ENCODE peak calls at places on chromosomes 4 and X, in six cellular contexts. Q is A549, E is HepG2, U is K562, T is endothelial cell of umbilical vein, M is GM12878. I is an unnamed sample.

GRCh38 chrX:109472939-109473713 is 8.8 kb downstream of the GUCY2F start:
- DNase-seq in Q (peak), E (peak), U (no peak), T (peak), M (no peak), I (peak)

GRCh38 chr4:67051000-67051789 is 494.1 kb downstream of the CENPC start:
- DNase-seq in Q (no peak), E (no peak), U (no peak), T (no peak), M (no peak), I (no peak)

GRCh38 chr4:52925531-52925968 is 63.4 kb downstream of the RASL11B start:
- DNase-seq in Q (no peak), E (no peak), U (no peak), T (no peak), M (no peak), I (peak)

GRCh38 chrX:44980403-44980802 is 107.4 kb downstream of the KDM6A start:
- DNase-seq in Q (no peak), E (no peak), U (no peak), T (no peak), M (no peak), I (no peak)

GRCh38 chrX:133745361-133745760 is 240.0 kb downstream of the GPC3 start:
- DNase-seq in Q (no peak), E (no peak), U (no peak), T (no peak), M (no peak), I (no peak)

GRCh38 chrX:110669572-110669971 is 126.0 kb downstream of the CHRDL1 start:
- DNase-seq in Q (no peak), E (no peak), U (no peak), T (no peak), M (no peak), I (no peak)

GRCh38 chr4:13432453-13432852 is 51.7 kb downstream of the RAB28 start:
- DNase-seq in Q (no peak), E (no peak), U (no peak), T (no peak), M (no peak), I (no peak)

GRCh38 chr4:153089781-153090180 is 114.5 kb upstream of the TRIM2 start:
- DNase-seq in Q (no peak), E (no peak), U (no peak), T (no peak), M (no peak), I (no peak)

GRCh38 chr4:42281324-42282020 is 115.8 kb upstream of the SHISA3 start:
- DNase-seq in Q (no peak), E (no peak), U (no peak), T (no peak), M (peak), I (no peak)

GRCh38 chr4:185914583-185915199 is 102.7 kb upstream of the SORBS2 start:
- DNase-seq in Q (no peak), E (peak), U (no peak), T (peak), M (no peak), I (no peak)

GRCh38 chr4:145178740-145179139 is 1.6 kb downstream of the OTUD4 start:
- DNase-seq in Q (no peak), E (no peak), U (no peak), T (no peak), M (no peak), I (peak)

GRCh38 chr4:7324651-7325121 is 110.0 kb downstream of the PSAPL1 start:
- DNase-seq in Q (no peak), E (no peak), U (no peak), T (no peak), M (no peak), I (peak)

GRCh38 chrX:115525486-115525885 is 35.5 kb upstream of the PLS3 start:
- DNase-seq in Q (no peak), E (no peak), U (no peak), T (no peak), M (no peak), I (no peak)

GRCh38 chr4:2246384-2247127 is 4.6 kb upstream of the HAUS3 start:
- DNase-seq in Q (no peak), E (no peak), U (no peak), T (no peak), M (no peak), I (no peak)

GRCh38 chr4:113300384-113301011 is 251.0 kb downstream of the ANK2 start:
- DNase-seq in Q (peak), E (peak), U (no peak), T (peak), M (no peak), I (no peak)

GRCh38 chrX:118189628-118190027 is 73.0 kb upstream of the KLHL13 start:
- DNase-seq in Q (no peak), E (no peak), U (no peak), T (no peak), M (no peak), I (no peak)

GRCh38 chrX:21741869-21742701 is 15.8 kb downstream of the SMPX start:
- DNase-seq in Q (no peak), E (no peak), U (no peak), T (no peak), M (no peak), I (no peak)

GRCh38 chr4:182604161-182604591 is 313.0 kb downstream of the DCTD start:
- DNase-seq in Q (no peak), E (no peak), U (no peak), T (peak), M (no peak), I (no peak)

GRCh38 chrX:11908371-11908770 is 150.3 kb downstream of the MSL3 start:
- DNase-seq in Q (peak), E (peak), U (no peak), T (peak), M (peak), I (peak)

GRCh38 chrX:74923942-74924448 is 1.3 kb downstream of the NEXMIF start:
- DNase-seq in Q (no peak), E (no peak), U (no peak), T (no peak), M (no peak), I (no peak)

GRCh38 chrX:145773006-145773405 is 44.6 kb upstream of the SLITRK2 start:
- DNase-seq in Q (no peak), E (no peak), U (no peak), T (no peak), M (no peak), I (no peak)

GRCh38 chr4:40232610-40233009 is 35.8 kb downstream of the RHOH start:
- DNase-seq in Q (no peak), E (no peak), U (no peak), T (no peak), M (no peak), I (peak)
- TF ChIP-seq MYC in Q (no peak), E (no peak), U (no peak), T (no peak), M (no peak), I (no peak)

DNA sequence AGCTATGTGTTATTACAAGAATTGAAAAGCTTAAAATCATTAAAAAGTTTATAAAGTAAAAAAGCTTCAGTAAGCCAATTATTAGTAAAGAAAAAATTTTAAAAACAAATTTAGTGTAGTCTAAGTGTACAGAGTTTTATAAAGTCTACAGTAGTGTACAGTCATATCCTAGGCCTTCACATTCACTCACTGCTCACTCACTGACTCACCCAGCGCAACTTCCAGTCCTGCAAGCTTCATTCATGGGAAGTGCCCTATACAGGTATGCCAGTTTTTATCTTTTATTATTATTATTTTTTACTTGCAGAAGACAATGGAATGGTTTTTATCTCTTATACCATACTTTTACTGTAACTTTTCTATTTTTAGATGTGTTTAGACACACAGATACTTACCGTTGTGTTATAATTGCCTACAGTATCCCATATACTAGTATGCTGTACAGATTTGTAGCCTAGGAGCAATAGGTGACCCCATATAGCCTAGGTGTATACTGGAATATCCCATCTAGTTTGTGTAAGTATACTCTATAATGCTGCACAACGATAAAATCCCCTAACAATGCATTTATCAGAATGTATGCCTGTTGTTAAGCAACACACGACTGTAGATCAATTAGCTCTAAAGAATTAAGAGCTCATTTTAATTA is 230.7 kb downstream of the DCLK2 start:
- DNase-seq in Q (peak), E (no peak), U (no peak), T (peak), M (no peak), I (no peak)
- H3K4me3 ChIP-seq in Q (no peak), E (no peak), U (no peak), T (no peak), M (no peak), I (no peak)

DNA sequence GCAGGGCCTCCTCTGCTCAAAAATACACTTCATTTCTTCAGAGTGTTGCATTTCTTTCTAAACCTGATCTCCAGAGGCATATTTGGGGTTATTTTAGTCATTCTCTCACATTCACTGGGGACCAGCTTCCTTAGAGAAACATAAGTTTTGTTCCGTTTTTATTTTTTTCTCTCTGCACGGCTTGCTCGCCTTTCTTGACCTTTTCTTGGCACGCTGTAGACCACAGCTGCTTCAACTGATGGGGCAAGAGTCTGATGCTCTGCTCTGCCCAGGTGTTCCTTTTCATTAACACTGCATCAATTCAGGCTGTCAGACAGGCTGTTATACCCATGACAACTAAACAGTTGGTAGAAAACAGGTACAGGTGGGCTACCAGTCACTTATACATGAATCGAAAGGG is 682.2 kb upstream of the DIAPH2 start:
- DNase-seq in Q (no peak), E (no peak), U (no peak), T (peak), M (no peak), I (no peak)
- TF ChIP-seq MYC in Q (no peak), E (no peak), U (no peak), T (no peak), M (no peak), I (no peak)

GRCh38 chr4:108619372-108620100 is 840 bp upstream of the RPL34 start:
- DNase-seq in Q (no peak), E (no peak), U (peak), T (no peak), M (no peak), I (no peak)
- H3K4me3 ChIP-seq in Q (peak), E (peak), U (peak), T (no peak), M (peak), I (peak)

GRCh38 chr4:165580379-165580905 is 201.6 kb downstream of the CPE start:
- DNase-seq in Q (peak), E (no peak), U (no peak), T (peak), M (no peak), I (no peak)
- TF ChIP-seq MYC in Q (no peak), E (no peak), U (no peak), T (no peak), M (no peak), I (no peak)

GRCh38 chrX:25860322-25860721 is 277.8 kb upstream of the MAGEB18 start:
- DNase-seq in Q (no peak), E (no peak), U (no peak), T (no peak), M (no peak), I (no peak)
- H3K4me3 ChIP-seq in Q (no peak), E (no peak), U (no peak), T (no peak), M (no peak), I (no peak)

DNA sequence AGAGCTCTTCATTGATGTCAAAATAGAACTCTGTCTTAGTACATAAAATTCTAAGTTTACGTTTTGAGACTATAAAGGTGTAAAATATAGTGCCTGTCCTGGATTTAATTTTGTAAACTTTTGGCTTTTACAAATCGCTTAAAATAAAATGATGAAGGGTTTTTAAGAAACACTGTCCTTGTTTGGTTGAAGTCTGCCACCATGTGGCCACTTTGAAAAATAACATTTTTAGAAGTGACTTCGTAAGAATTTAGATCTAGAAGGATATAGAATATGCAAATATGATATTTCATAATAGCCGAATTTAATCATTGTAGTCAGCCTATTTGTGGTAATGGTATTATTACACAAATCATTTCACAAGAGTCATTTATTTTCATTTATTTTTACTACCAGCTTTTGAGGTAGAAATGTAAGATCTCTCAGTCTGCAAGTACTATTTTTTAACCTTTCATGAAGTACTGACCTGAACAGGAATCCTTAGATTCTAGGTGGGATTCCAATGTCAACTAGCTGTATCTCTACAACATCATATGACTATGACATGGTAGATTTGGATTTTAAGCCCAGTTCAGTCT is 31.0 kb upstream of the FAT4 start:
- DNase-seq in Q (peak), E (peak), U (peak), T (peak), M (no peak), I (peak)
- TF ChIP-seq MYC in Q (no peak), E (no peak), U (no peak), T (no peak), M (no peak), I (no peak)

I was measured in NB4.